ENCODE peak calls at places on chromosomes 1 and 21, in four cellular contexts. Q is upper lobe of left lung, S is transverse colon, B is gastrocnemius medialis. W is an unnamed sample. For H3K4me1, the result is how much of the 10 kb centered on the place peaks cover.

GRCh38 chr1:187264995-187265602 is 436.4 kb downstream of the PLA2G4A start:
- DNase-seq in B (no peak), S (no peak), Q (no peak), W (no peak)

GRCh38 chr21:33695785-33696184 is 53.5 kb downstream of the ITSN1 start:
- DNase-seq in B (no peak), Q (no peak), S (no peak), W (no peak)

GRCh38 chr1:52748119-52748518 is 21.9 kb downstream of the ZYG11B start:
- DNase-seq in B (no peak), Q (no peak), S (no peak), W (no peak)

GRCh38 chr1:204072951-204073836 is at the start of gene SOX13:
- DNase-seq in B (peak), S (peak), Q (peak), W (no peak)

GRCh38 chr1:205030916-205031315 is 12.1 kb upstream of the CNTN2 start:
- DNase-seq in S (no peak), B (no peak), Q (no peak), W (no peak)

GRCh38 chr1:110645962-110646735 is 28.6 kb downstream of the KCNA3 start:
- DNase-seq in S (no peak), B (no peak), Q (no peak), W (no peak)

GRCh38 chr1:23546897-23547596 is 12.3 kb downstream of the ID3 start:
- DNase-seq in Q (no peak), B (no peak), S (no peak), W (no peak)

GRCh38 chr1:36108314-36108713 is 16.7 kb downstream of the COL8A2 start:
- DNase-seq in S (no peak), B (no peak), Q (no peak), W (no peak)

GRCh38 chr21:34012640-34013039 is 60.7 kb upstream of the MRPS6 start:
- DNase-seq in S (no peak), B (no peak), Q (no peak), W (no peak)

GRCh38 chr1:100485855-100486258 is 52.1 kb upstream of the GPR88 start:
- DNase-seq in S (no peak), B (no peak), Q (no peak), W (no peak)

GRCh38 chr1:7808253-7808844 is 24.3 kb downstream of the PER3 start:
- DNase-seq in B (no peak), Q (no peak), S (no peak), W (no peak)

GRCh38 chr1:97824644-97825043 is 96.2 kb downstream of the DPYD start:
- DNase-seq in B (no peak), Q (no peak), S (no peak), W (no peak)

GRCh38 chr1:116207126-116207735 is 96.0 kb downstream of the MAB21L3 start:
- DNase-seq in S (no peak), Q (no peak), B (no peak), W (no peak)

GRCh38 chr1:67645495-67646144 is 39.4 kb upstream of the GADD45A start:
- DNase-seq in S (peak), B (peak), Q (no peak), W (no peak)

GRCh38 chr1:160981584-160982411 is 27.2 kb upstream of the ITLN2 start:
- DNase-seq in B (no peak), Q (no peak), S (no peak), W (no peak)

GRCh38 chr1:173473599-173474011 is 3.5 kb upstream of the PRDX6 start:
- DNase-seq in B (no peak), Q (no peak), S (no peak), W (no peak)
- TF ChIP-seq POLR2A in B (no peak), Q (no peak), S (no peak), W (no peak)

DNA sequence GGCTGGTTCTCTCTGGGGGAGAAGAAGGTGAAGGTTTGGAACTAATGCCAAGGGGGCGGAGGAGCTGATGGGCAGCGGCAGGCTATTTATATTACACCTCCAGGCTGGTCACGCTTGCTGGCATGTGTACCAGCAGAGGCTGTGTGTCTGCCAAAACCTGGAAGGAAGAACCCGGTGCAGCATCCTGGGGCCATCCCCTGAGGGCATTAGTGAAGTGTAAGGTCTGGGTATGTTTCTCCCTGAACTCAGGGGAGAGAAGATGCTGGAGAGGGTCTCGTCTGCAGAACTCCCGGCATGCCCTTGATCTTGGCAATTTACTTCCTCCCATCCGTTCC is 5.3 kb downstream of the DISP3 start:
- DNase-seq in S (no peak), Q (no peak), B (no peak), W (no peak)
- TF ChIP-seq CTCF in S (no peak), Q (no peak), B (no peak), W (no peak)

DNA sequence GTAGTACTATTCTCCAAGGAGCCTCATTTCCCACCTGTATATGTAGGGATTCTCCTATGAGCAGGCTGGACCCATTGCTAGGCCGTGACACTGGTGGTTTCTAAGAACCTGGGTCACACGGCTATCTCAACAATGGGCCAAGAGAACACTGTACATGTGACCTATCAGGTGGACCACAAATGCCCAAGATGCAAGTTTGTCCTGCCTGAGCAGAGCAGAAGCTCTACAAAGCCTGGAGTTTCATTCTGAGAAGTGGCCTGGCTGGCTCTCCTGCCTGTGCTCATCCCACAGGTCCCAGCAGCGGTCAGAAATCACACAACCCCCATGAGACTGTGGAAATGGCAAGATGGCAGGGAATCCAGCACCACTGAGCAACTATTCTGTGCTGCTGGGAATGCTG is 17.2 kb downstream of the THEMIS2 start:
- DNase-seq in Q (no peak), S (no peak), B (no peak), W (no peak)
- H3K4me1 ChIP-seq in Q (under half), S (under half), B (under half), W (under half)

GRCh38 chr1:109096110-109096509 is 5.5 kb downstream of the TMEM167B start:
- DNase-seq in S (no peak), B (no peak), Q (no peak), W (no peak)

GRCh38 chr1:109089242-109090015 is 1.1 kb upstream of the TMEM167B start:
- DNase-seq in S (peak), Q (peak), B (peak), W (no peak)

GRCh38 chr1:109091196-109092193 is 931 bp downstream of the TMEM167B start:
- DNase-seq in S (peak), B (no peak), Q (no peak), W (no peak)

GRCh38 chr1:109094377-109094803 is 3.8 kb downstream of the TMEM167B start:
- DNase-seq in B (no peak), Q (no peak), S (no peak), W (no peak)

DNA sequence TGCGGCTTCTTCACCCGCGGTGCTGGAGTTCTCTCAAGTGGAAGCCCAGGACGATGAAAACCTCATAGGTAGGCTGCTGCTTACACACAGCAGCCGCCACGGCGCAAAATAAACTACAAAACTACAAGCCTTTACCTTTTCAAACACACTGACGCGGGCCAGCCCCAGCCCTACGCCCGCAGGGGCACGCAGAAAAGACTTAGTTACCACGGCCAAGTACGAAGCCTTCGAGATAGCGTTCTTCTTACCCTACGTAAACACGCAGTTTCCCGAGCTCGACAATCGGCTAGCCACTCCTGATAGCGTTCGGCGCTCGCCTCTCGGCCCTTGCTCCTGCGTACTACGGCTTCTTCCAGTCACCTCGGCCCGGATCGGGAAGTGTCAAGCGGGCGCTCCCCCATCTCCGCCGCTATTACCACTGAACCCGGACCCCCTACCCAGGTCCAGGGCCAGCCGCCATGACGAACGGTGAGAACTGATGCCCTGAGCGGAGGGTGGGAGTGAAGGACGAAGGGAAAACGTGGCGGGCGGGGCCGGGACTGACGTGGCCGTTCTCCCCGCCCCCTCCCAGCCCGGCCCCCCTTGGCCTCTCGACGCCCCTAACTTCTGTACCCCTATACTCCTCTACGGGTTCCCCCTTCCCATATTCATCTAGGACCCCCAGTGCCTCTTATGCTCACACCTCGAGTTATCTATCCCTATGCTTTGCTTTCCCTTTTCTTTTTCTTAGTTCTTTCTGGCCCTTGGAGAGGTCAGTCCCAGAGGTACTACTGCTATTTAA is at the start of gene TMEM167B:
- DNase-seq in Q (peak), S (peak), B (peak), W (peak)
- TF ChIP-seq POLR2A in Q (peak), S (peak), B (peak), W (peak)

DNA sequence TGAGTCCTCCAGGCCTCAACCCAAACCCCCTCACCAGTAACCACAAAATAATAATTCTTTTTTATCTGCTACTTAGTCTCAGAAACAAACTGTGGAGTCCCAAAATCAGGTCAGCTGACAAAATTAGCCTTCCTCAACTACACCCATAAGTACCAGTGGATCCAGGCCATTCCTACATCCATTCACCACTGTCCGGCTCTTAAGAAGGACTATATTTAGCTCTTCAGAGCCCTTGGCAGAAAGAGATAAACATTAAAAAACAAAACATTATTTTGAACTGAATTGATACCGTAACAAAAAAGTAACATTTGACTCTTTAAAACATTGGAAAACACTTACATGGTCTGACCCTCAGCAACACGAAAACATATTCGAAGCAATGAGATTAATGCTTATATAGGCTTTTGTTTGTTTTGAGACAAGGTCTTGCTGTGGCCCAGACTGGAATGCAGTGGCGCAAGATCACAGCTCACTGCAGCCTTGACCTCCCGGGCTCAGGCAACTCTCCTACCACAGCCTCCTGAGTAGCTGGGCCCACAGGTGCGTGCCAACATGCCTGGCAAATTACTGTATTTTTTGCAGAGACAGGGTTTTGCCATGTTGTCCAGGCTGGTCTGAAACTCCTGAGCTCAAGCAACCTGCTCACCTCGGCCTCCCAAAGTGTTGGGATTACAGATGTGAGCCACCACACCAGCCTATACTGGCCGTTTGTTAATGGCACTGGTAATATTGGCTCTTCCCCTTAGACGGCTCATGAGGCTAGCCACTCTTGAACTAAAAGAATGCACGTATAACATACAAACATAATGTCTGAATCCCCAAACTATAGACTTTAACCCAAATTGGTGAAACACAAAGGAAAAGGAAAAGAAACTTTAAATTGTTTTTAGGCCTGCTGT is 330.7 kb downstream of the SMYD3 start:
- DNase-seq in S (no peak), B (no peak), Q (no peak), W (no peak)
- TF ChIP-seq CTCF in S (no peak), B (no peak), Q (no peak), W (no peak)

DNA sequence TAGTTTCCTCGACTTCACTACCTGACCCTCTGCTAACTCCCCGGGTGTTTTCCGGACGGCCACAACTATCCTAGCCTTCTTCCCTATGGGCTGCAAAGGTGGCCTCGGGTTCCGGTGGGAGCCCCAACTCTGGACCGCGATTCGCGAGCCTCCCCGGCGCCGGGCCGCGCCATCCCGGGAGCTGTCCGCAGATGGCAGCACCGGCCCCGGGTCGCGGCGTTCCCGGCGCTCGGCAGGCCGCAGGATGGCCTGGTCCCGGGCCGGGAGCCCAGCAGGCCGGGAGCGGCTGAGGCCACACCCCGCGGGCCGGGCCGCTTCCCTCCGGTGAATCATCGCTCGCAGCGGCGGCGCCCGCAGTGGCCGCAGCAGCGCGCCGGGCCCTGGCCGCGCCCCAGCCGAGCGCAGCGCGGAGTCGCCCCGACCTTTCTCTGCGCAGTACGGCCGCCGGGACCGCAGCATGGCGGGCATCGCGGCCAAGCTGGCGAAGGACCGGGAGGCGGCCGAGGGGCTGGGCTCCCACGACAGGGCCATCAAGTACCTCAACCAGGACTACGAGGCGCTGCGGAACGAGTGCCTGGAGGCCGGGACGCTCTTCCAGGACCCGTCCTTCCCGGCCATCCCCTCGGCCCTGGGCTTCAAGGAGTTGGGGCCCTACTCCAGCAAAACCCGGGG is at the start of gene CAPN2:
- DNase-seq in Q (peak), B (peak), S (peak), W (no peak)
- H3K4me1 ChIP-seq in Q (half or more), B (under half), S (under half), W (under half)

DNA sequence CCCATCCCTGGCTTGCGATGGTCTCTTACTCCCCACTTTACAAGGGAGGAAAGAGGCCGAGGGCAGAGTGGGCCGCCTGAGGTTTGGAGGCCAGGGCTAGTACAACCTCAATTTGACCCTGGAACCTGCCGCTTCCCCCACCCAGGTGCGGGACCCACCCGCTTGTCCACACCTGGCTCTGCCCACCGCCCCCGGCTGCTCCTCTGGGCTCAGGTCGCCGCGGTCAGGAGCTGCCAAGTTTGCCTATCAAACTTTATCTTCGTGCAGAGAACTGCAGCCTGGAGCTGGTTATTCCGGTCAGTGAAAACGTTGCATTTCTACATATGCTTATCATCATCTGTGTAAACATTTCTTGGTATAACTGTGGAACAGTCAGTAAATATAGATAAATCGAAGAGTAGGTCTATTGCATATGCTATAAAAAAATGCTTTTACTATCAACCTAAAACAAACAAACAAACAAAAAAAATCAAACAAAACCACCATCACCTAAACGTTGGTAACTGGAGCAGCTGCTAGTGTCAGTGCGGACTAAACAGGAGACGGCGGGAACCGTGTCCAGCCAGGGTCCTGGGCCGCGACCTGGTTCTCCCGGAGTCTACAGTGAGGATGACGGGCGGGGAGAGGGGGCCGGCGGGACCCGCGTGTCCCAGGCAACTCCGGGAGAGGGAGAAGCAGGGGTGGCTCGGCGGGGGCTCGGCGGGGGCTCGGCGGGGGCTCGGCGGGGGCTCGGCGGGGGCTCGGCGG is 906 bp upstream of the ADARB1 start:
- DNase-seq in S (peak), B (no peak), Q (no peak), W (no peak)
- TF ChIP-seq POLR2A in S (no peak), B (no peak), Q (no peak), W (no peak)